ENCODE peak calls at places on chromosomes 13 and 19, in four cellular contexts. One of them, this sample, is unnamed.
A peak's percentile ranks its signal among the peaks of the same experiment; 100 is the strongest.

GRCh38 chr19:32068805-32069204 is 276.6 kb upstream of the ZNF507 start:
- DNase-seq in GM12878: no peak
- DNase-seq in NB4: no peak
- DNase-seq in heart left ventricle: no peak
- DNase-seq in this sample: no peak

GRCh38 chr19:37468961-37469777 is at the start of gene ZNF570:
- DNase-seq in NB4: peak; percentile 86
- DNase-seq in GM12878: peak; percentile 44
- DNase-seq in heart left ventricle: peak; percentile 92
- DNase-seq in this sample: peak; percentile 89

GRCh38 chr13:59409211-59409610 is 754.5 kb downstream of the DIAPH3 start:
- DNase-seq in heart left ventricle: peak; percentile 71
- DNase-seq in NB4: no peak
- DNase-seq in GM12878: no peak
- DNase-seq in this sample: no peak

GRCh38 chr13:112902669-112903068 is 66.3 kb upstream of the MCF2L start:
- DNase-seq in GM12878: no peak
- DNase-seq in heart left ventricle: no peak
- DNase-seq in NB4: no peak
- DNase-seq in this sample: no peak

GRCh38 chr19:30873003-30873402 is 476.2 kb downstream of the TSHZ3 start:
- DNase-seq in heart left ventricle: no peak
- DNase-seq in NB4: no peak
- DNase-seq in GM12878: no peak
- DNase-seq in this sample: no peak

GRCh38 chr13:89857502-89857901 is 1490.0 kb upstream of the MIR17HG start:
- DNase-seq in GM12878: no peak
- DNase-seq in heart left ventricle: no peak
- DNase-seq in NB4: no peak
- DNase-seq in this sample: no peak

GRCh38 chr13:21913010-21913409 is 242.1 kb downstream of the FGF9 start:
- DNase-seq in NB4: peak; percentile 46
- DNase-seq in GM12878: no peak
- DNase-seq in heart left ventricle: no peak
- DNase-seq in this sample: no peak

GRCh38 chr13:22848539-22849052 is 332.2 kb upstream of the SGCG start:
- DNase-seq in GM12878: no peak
- DNase-seq in NB4: no peak
- DNase-seq in heart left ventricle: no peak
- DNase-seq in this sample: no peak

GRCh38 chr13:31950121-31950810 is 81.3 kb upstream of the FRY start:
- DNase-seq in heart left ventricle: no peak
- DNase-seq in GM12878: no peak
- DNase-seq in NB4: peak; percentile 35
- DNase-seq in this sample: no peak

GRCh38 chr19:5832049-5832448 is 7.5 kb downstream of the FUT6 start:
- DNase-seq in GM12878: no peak
- DNase-seq in heart left ventricle: no peak
- DNase-seq in NB4: no peak
- DNase-seq in this sample: no peak

GRCh38 chr13:72229067-72229466 is 362.1 kb upstream of the DACH1 start:
- DNase-seq in NB4: no peak
- DNase-seq in heart left ventricle: no peak
- DNase-seq in GM12878: no peak
- DNase-seq in this sample: no peak

GRCh38 chr13:45718063-45718462 is 15.9 kb downstream of the CBY2 start:
- DNase-seq in heart left ventricle: no peak
- DNase-seq in NB4: peak; percentile 61
- DNase-seq in GM12878: no peak
- DNase-seq in this sample: peak; percentile 31

GRCh38 chr19:1223018-1223855 is 14.6 kb downstream of the CBARP start:
- DNase-seq in heart left ventricle: no peak
- DNase-seq in NB4: peak; percentile 71
- DNase-seq in GM12878: no peak
- DNase-seq in this sample: peak; percentile 43

GRCh38 chr19:41350735-41351338 is 2.9 kb downstream of the TGFB1 start:
- DNase-seq in heart left ventricle: peak; percentile 35
- DNase-seq in GM12878: no peak
- DNase-seq in NB4: no peak
- DNase-seq in this sample: peak; percentile 57

GRCh38 chr13:73794755-73795154 is 339.4 kb downstream of the KLF12 start:
- DNase-seq in GM12878: no peak
- DNase-seq in heart left ventricle: no peak
- DNase-seq in NB4: no peak
- DNase-seq in this sample: no peak

GRCh38 chr19:7748756-7749155 is 1.4 kb upstream of the CD209 start:
- DNase-seq in GM12878: no peak
- DNase-seq in heart left ventricle: no peak
- DNase-seq in NB4: peak; percentile 55
- DNase-seq in this sample: peak; percentile 15

GRCh38 chr19:38168632-38169031 is 55.4 kb downstream of the DPF1 start:
- DNase-seq in NB4: no peak
- DNase-seq in GM12878: no peak
- DNase-seq in heart left ventricle: no peak
- DNase-seq in this sample: no peak

GRCh38 chr19:53865918-53866696 is 1.6 kb upstream of the MYADM start:
- DNase-seq in NB4: peak; percentile 54
- DNase-seq in heart left ventricle: peak; percentile 87
- DNase-seq in GM12878: no peak
- DNase-seq in this sample: peak; percentile 43

GRCh38 chr19:53868892-53869804 is 1.5 kb downstream of the MYADM start:
- DNase-seq in NB4: peak; percentile 95
- DNase-seq in heart left ventricle: peak; percentile 92
- DNase-seq in GM12878: no peak
- DNase-seq in this sample: peak; percentile 78

GRCh38 chr19:53865523-53865917 is 2.2 kb upstream of the MYADM start:
- DNase-seq in NB4: peak; percentile 48
- DNase-seq in heart left ventricle: no peak
- DNase-seq in GM12878: no peak
- DNase-seq in this sample: no peak

GRCh38 chr19:53868091-53868891 is 608 bp downstream of the MYADM start:
- DNase-seq in NB4: peak; percentile 53
- DNase-seq in GM12878: no peak
- DNase-seq in heart left ventricle: peak; percentile 64
- DNase-seq in this sample: no peak

GRCh38 chr19:53867225-53868090 is at the start of gene MYADM:
- DNase-seq in heart left ventricle: peak; percentile 99
- DNase-seq in GM12878: peak; percentile 21
- DNase-seq in NB4: peak; percentile 94
- DNase-seq in this sample: peak; percentile 86
- TF ChIP-seq POLR2A in heart left ventricle: peak; percentile 51
- TF ChIP-seq POLR2A in GM12878: peak; percentile 27
- TF ChIP-seq POLR2A in NB4: peak; percentile 71
- TF ChIP-seq POLR2A in this sample: peak; percentile 26

GRCh38 chr19:55175117-55175867 is 4.8 kb downstream of the SYT5 start:
- DNase-seq in NB4: no peak
- DNase-seq in GM12878: no peak
- DNase-seq in heart left ventricle: no peak
- DNase-seq in this sample: no peak
- TF ChIP-seq POLR2A in NB4: no peak
- TF ChIP-seq POLR2A in GM12878: no peak
- TF ChIP-seq POLR2A in heart left ventricle: no peak
- TF ChIP-seq POLR2A in this sample: no peak

GRCh38 chr19:44890366-44891015 is 563 bp upstream of the TOMM40 start:
- DNase-seq in NB4: peak; percentile 99
- DNase-seq in GM12878: peak; percentile 100
- DNase-seq in heart left ventricle: peak; percentile 100
- DNase-seq in this sample: peak; percentile 100
- TF ChIP-seq POLR2A in NB4: peak; percentile 41
- TF ChIP-seq POLR2A in GM12878: peak; percentile 72
- TF ChIP-seq POLR2A in heart left ventricle: no peak
- TF ChIP-seq POLR2A in this sample: peak; percentile 67

GRCh38 chr19:49866933-49867782 is at the start of gene PNKP:
- DNase-seq in GM12878: no peak
- DNase-seq in NB4: peak; percentile 93
- DNase-seq in heart left ventricle: peak; percentile 94
- DNase-seq in this sample: peak; percentile 95

GRCh38 chr19:49870309-49870901 is 3.0 kb upstream of the PNKP start:
- DNase-seq in heart left ventricle: no peak
- DNase-seq in NB4: no peak
- DNase-seq in GM12878: no peak
- DNase-seq in this sample: peak; percentile 72

GRCh38 chr19:49871349-49871985 is 4.1 kb upstream of the PNKP start:
- DNase-seq in heart left ventricle: no peak
- DNase-seq in NB4: no peak
- DNase-seq in GM12878: no peak
- DNase-seq in this sample: no peak

GRCh38 chr19:49869009-49869483 is 1.7 kb upstream of the PNKP start:
- DNase-seq in GM12878: no peak
- DNase-seq in heart left ventricle: no peak
- DNase-seq in NB4: no peak
- DNase-seq in this sample: no peak

DNA sequence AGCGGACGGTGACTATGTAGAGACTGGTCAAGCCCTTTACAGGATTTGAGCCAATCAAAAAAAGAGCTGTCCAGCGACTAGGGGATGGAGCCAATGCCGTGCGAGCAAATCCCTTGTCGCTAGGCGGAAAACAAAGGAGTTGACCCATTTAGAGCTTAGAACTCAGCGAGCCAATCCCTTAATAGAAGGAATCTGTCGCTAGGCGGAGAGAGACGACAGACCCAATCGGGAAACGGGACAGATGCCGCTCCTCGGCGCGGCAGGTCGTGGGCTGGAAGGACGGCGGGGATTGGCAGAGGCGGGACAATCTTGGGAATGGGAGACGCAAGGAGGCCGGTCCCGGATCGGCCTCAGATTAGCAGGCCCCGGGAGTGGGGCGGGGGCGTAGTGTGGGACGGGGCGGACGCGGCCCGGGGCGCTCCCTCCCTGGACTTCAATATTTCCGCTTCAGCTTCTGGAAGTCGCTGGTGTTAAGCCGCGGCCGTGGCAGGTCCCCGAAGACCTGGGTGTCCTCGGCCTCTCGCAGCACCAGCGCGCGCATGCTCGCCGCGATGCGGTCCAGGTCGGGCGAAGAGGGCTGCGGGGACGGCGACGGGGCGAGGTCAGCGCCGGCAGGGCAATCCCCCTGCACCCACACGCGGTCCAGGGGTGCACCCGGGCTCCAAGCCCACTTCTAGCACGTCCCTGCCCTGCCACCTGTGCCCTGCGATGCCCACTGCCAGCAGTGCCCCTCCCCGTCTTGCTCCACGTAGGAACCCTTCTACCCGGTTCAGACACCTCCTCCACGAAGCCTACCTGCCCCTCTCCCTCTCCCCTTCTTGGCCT is 2.3 kb upstream of the PNKP start:
- DNase-seq in heart left ventricle: peak; percentile 97
- DNase-seq in NB4: peak; percentile 99
- DNase-seq in GM12878: peak; percentile 100
- DNase-seq in this sample: peak; percentile 99
- TF ChIP-seq POLR2A in heart left ventricle: peak; percentile 77
- TF ChIP-seq POLR2A in NB4: peak; percentile 31
- TF ChIP-seq POLR2A in GM12878: peak; percentile 56
- TF ChIP-seq POLR2A in this sample: peak; percentile 84

DNA sequence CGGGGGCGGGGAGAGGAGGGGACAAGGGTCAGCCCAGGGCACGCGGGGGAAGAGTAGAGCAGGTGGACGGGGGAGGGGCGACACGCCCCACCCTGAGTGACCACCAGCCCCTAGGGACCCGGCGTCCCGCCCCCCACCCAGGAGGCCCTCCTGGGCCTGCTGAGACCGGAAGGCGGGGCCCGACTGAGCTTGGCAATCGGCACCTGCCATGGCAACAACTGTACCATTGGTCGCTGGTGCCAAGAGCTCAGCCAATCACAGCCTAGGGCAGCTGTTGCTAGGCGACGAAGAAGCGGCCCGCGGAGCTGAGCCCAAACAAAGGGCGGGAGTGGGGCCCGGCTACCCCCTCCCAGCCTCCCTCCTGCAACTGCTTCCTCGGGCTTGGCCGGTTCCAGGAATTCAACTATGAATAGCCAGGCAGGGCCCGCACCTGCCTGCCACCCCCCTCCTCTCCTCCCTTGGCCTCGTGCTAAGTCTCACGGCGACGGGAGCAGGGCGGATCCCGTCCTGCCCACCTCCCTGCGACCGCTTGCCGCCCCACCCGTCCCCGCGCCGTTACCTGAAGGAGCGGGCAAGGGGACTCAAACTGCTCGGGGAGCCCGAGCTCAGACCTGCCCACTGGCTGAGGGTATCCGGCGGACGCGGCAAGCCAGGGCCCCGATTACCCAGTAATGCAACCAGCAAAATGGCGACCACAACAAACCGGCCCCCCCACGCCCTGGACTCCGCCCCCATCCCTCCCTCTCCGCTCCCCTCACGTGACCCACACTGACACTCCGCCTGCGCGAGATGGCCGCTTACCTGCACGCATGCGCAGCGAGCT is at the start of gene DYRK1B:
- DNase-seq in heart left ventricle: peak; percentile 98
- DNase-seq in GM12878: peak; percentile 92
- DNase-seq in NB4: peak; percentile 21
- DNase-seq in this sample: peak; percentile 97
- TF ChIP-seq POLR2A in heart left ventricle: no peak
- TF ChIP-seq POLR2A in GM12878: peak; percentile 69
- TF ChIP-seq POLR2A in NB4: no peak
- TF ChIP-seq POLR2A in this sample: peak; percentile 67